ENCODE peak calls at places on chromosomes 7 and 10, in ten cellular contexts. U is colonic mucosa, X is adrenal gland, K is body of pancreas, E is heart right ventricle, Z is foreskin fibroblast, M is left ventricle myocardium inferior, N is breast epithelium, T is BE2C, A is epithelial cell of esophagus. L is an unnamed sample.

GRCh38 chr10:27723436-27723835 is 22.2 kb downstream of the MKX start:
- DNase-seq in U (no peak), X (no peak), K (no peak), E (no peak), Z (peak; percentile 69), M (no peak), N (no peak), T (no peak), A (no peak), L (no peak)

GRCh38 chr7:26291251-26291650 is 411 bp upstream of the SNX10 start:
- DNase-seq in U (no peak), X (no peak), K (no peak), E (no peak), Z (no peak), M (no peak), N (no peak), T (no peak), A (no peak), L (no peak)

GRCh38 chr10:80477813-80478212 is 23.7 kb downstream of the TSPAN14 start:
- DNase-seq in U (no peak), X (peak; percentile 30), K (no peak), E (no peak), Z (peak; percentile 88), M (no peak), N (no peak), T (no peak), A (peak; percentile 98), L (no peak)

GRCh38 chr10:112022196-112022595 is 161.4 kb downstream of the GPAM start:
- DNase-seq in U (no peak), X (no peak), K (no peak), E (no peak), Z (no peak), M (no peak), N (no peak), T (no peak), A (no peak), L (no peak)

GRCh38 chr7:156051884-156052283 is 239.6 kb upstream of the SHH start:
- DNase-seq in U (no peak), X (no peak), K (no peak), E (no peak), Z (no peak), M (no peak), N (no peak), T (no peak), A (no peak), L (no peak)

GRCh38 chr7:94763268-94763667 is 107.3 kb upstream of the SGCE start:
- DNase-seq in U (no peak), X (no peak), K (no peak), E (no peak), Z (peak; percentile 92), M (no peak), N (no peak), T (no peak), A (no peak), L (no peak)

GRCh38 chr7:152959610-152960009 is 200.1 kb downstream of the ACTR3B start:
- DNase-seq in U (no peak), X (no peak), K (no peak), E (no peak), Z (no peak), M (no peak), N (no peak), T (no peak), A (no peak), L (no peak)

GRCh38 chr10:109783286-109783685 is 140.0 kb downstream of the XPNPEP1 start:
- DNase-seq in U (no peak), X (no peak), K (no peak), E (no peak), Z (no peak), M (no peak), N (no peak), T (no peak), A (no peak), L (no peak)

GRCh38 chr10:87847550-87847949 is 15.8 kb downstream of the KLLN start:
- DNase-seq in U (no peak), X (no peak), K (no peak), E (no peak), Z (peak; percentile 42), M (no peak), N (no peak), T (no peak), A (peak; percentile 50), L (no peak)

GRCh38 chr10:11789294-11789693 is 33.9 kb upstream of the PROSER2 start:
- DNase-seq in U (no peak), X (no peak), K (no peak), E (no peak), Z (peak; percentile 14), M (no peak), N (no peak), T (no peak), A (no peak), L (no peak)

GRCh38 chr7:97117035-97117371 is 495 bp upstream of the SDHAF3 start:
- DNase-seq in U (no peak), X (no peak), K (peak; percentile 16), E (no peak), Z (no peak), M (no peak), N (no peak), T (no peak), A (no peak), L (no peak)

GRCh38 chr10:90125406-90125805 is 424.0 kb downstream of the KIF20B start:
- DNase-seq in U (no peak), X (peak; percentile 1), K (no peak), E (no peak), Z (peak; percentile 24), M (no peak), N (no peak), T (no peak), A (no peak), L (no peak)

GRCh38 chr7:93011351-93012294 is 106.2 kb downstream of the SAMD9 start:
- DNase-seq in U (no peak), X (no peak), K (no peak), E (no peak), Z (peak; percentile 94), M (no peak), N (no peak), T (no peak), A (peak; percentile 96), L (peak; percentile 89)

GRCh38 chr7:102155821-102156441 is 130.7 kb upstream of the SH2B2 start:
- DNase-seq in U (no peak), X (peak; percentile 42), K (no peak), E (no peak), Z (no peak), M (no peak), N (no peak), T (peak; percentile 48), A (no peak), L (no peak)

DNA sequence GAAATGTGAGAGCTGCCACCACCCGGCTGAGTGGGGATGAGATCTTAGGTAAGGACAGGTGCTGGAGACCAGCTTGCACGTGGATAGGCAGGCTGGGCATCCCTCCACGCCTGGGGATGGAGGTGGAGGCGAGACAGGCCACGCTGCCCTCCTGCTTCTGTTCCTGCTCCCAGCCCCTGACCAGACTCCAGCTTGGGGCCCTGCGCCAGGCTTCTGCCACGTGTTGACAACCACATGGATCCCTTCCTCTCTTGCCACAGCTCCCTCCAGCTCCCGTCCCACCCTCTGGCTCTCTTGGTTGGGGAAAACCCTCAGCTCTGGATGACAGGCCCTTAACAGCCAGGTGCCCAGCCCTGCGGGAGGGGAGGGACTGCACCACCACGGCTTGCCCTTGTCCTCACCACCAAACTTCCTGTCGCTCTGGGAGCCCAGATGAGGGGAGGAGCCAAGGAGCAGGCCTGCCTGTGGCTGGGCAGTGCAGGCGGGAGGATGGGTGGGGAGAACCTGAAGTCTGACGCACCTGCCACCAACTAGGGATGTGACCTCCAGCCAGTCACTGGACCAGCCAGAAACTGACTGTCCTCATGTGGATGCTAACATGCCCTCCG is 36.0 kb downstream of the KCNH2 start:
- DNase-seq in U (peak; percentile 76), X (no peak), K (peak; percentile 10), E (peak; percentile 66), Z (no peak), M (peak; percentile 72), N (no peak), T (peak; percentile 78), A (peak; percentile 23), L (no peak)
- H3K4me3 ChIP-seq in U (no peak overlapping the region), X (no peak overlapping the region), K (no peak overlapping the region), E (no peak overlapping the region), Z (no peak overlapping the region), M (no peak overlapping the region), N (no peak overlapping the region), T (no peak overlapping the region), A (no peak overlapping the region), L (no peak overlapping the region)

DNA sequence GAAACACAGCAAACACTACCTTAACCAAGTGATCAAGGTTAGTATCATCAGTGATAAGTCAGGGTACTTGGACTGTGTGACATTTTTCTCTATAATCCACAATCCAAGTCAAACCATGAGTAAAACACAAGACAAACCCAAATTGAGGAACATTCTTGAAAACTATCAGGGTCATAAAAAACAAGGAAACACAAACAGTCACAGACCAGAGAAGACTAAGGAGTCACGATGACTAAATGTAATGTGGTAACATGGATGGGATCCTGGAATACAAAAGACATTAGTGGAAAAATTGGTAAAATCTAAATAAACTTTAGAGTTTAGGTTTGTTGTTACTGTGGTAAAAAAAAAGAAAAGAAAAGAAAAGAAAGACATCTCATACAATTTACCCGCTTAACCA is 103.8 kb downstream of the ARMH3 start:
- DNase-seq in U (no peak), X (no peak), K (no peak), E (no peak), Z (peak; percentile 67), M (no peak), N (no peak), T (no peak), A (no peak), L (no peak)
- TF ChIP-seq CTCF in U (no peak), X (no peak), K (no peak), E (no peak), Z (no peak), M (no peak), N (no peak), T (no peak), A (no peak), L (no peak)

GRCh38 chr7:5282464-5283316 is at the start of gene SLC29A4:
- DNase-seq in U (peak; percentile 58), X (peak; percentile 49), K (peak; percentile 49), E (peak; percentile 25), Z (peak; percentile 54), M (peak; percentile 65), N (no peak), T (peak; percentile 60), A (peak; percentile 21), L (no peak)
- H3K4me3 ChIP-seq in U (peak within 1 kb of the TSS; percentile 38), X (no peak within 1 kb of the TSS), K (no peak within 1 kb of the TSS), E (peak within 1 kb of the TSS; percentile 47), Z (peak within 1 kb of the TSS; percentile 28), M (peak within 1 kb of the TSS; percentile 69), N (peak within 1 kb of the TSS; percentile 65), T (peak within 1 kb of the TSS; percentile 63), A (peak within 1 kb of the TSS; percentile 20), L (peak within 1 kb of the TSS; percentile 50)

DNA sequence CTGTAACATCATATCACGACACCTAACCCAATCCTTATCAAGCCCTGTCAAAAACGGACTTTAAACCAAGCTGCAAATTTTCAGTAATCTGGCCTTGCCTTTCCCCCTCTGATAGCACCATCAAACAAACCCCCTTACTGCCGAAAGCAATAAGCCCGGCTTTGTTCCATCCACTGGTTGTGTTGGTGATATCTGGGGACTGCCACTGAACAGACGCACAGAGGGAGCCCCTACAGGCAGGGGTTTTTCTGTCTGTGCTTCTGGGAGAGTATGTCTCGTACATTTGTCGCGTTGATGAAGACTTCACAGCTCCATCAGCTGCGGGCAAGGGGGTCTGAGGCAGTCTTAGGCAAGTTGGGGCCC is 550 bp upstream of the PLAU start:
- DNase-seq in U (peak; percentile 31), X (no peak), K (no peak), E (no peak), Z (no peak), M (no peak), N (no peak), T (no peak), A (peak; percentile 43), L (no peak)
- TF ChIP-seq CTCF in U (no peak), X (no peak), K (no peak), E (no peak), Z (no peak), M (no peak), N (no peak), T (no peak), A (no peak), L (no peak)